ENCODE peak calls at places on chromosomes 11 and 22, in nine cellular contexts. N, M, A, X, E, J, K, I and D are unnamed samples.

GRCh38 chr22:26302726-26303125 is 126.3 kb upstream of the ASPHD2 start:
- DNase-seq in X (no peak), A (no peak), J (no peak), I (no peak), N (no peak), M (no peak), K (no peak), E (no peak), D (no peak)

GRCh38 chr11:20042717-20043392 is 117.4 kb downstream of the DBX1 start:
- DNase-seq in I (no peak), X (no peak), N (no peak), A (no peak), J (no peak), K (no peak), M (no peak), E (peak), D (no peak)

GRCh38 chr11:88508808-88509581 is 171.5 kb upstream of the CTSC start:
- DNase-seq in I (no peak), A (no peak), E (no peak), X (no peak), N (peak), K (peak), J (no peak), M (no peak), D (peak)

GRCh38 chr11:9639099-9639498 is 24.8 kb upstream of the SWAP70 start:
- DNase-seq in N (peak), K (no peak), A (no peak), E (no peak), J (no peak), I (no peak), M (no peak), X (no peak), D (no peak)

GRCh38 chr11:82975882-82976281 is 74.3 kb downstream of the DDIAS start:
- DNase-seq in K (no peak), X (no peak), E (no peak), M (no peak), I (no peak), A (no peak), J (no peak), N (no peak), D (no peak)

GRCh38 chr22:18954333-18954732 is 18.2 kb upstream of the PRODH start:
- DNase-seq in A (peak), I (peak), N (peak), K (peak), X (peak), J (peak), E (no peak), M (peak), D (peak)

GRCh38 chr11:19762266-19762665 is 49.6 kb downstream of the NAV2 start:
- DNase-seq in I (no peak), K (no peak), N (no peak), E (no peak), A (no peak), X (no peak), M (no peak), J (no peak), D (no peak)

GRCh38 chr11:65791719-65792213 is 4.9 kb downstream of the OVOL1 start:
- DNase-seq in M (peak), J (no peak), E (no peak), I (no peak), K (peak), N (no peak), X (peak), A (no peak), D (peak)

GRCh38 chr11:73295259-73295995 is 12.6 kb upstream of the ARHGEF17 start:
- DNase-seq in I (peak), E (no peak), A (peak), X (peak), K (peak), J (peak), N (peak), M (peak), D (peak)

GRCh38 chr22:32904044-32904443 is 102.5 kb downstream of the TIMP3 start:
- DNase-seq in N (no peak), I (no peak), M (no peak), X (no peak), K (peak), J (no peak), E (no peak), A (peak), D (no peak)